ENCODE peak calls at places on chromosomes 2 and 18, in five cellular contexts. X is K562, N is HepG2, R is GM12878, F is HCT116. H is an unnamed sample.

GRCh38 chr18:9832871-9833270 is 52.9 kb upstream of the TXNDC2 start:
- DNase-seq in F (no peak), N (no peak), X (no peak), R (no peak), H (no peak)

GRCh38 chr18:50578030-50578429 is 18.1 kb downstream of the MAPK4 start:
- DNase-seq in R (no peak), X (no peak), N (no peak), F (no peak), H (no peak)

GRCh38 chr18:6210349-6211173 is 204.2 kb downstream of the L3MBTL4 start:
- DNase-seq in N (peak), F (no peak), X (no peak), R (no peak), H (no peak)

GRCh38 chr2:176536739-176537138 is 267.5 kb downstream of the MTX2 start:
- DNase-seq in N (no peak), R (no peak), F (no peak), X (no peak), H (no peak)

GRCh38 chr2:188853307-188853706 is 120.9 kb upstream of the COL3A1 start:
- DNase-seq in N (no peak), F (no peak), X (no peak), R (no peak), H (no peak)

GRCh38 chr2:164657129-164657528 is 35.8 kb upstream of the GRB14 start:
- DNase-seq in R (no peak), X (no peak), F (no peak), N (no peak), H (no peak)

GRCh38 chr18:22428672-22429071 is 11.0 kb upstream of the CTAGE1 start:
- DNase-seq in R (no peak), F (no peak), X (no peak), N (no peak), H (no peak)

GRCh38 chr2:240604939-240605716 is 18.6 kb downstream of the CAPN10 start:
- DNase-seq in F (no peak), R (no peak), N (peak), X (no peak), H (no peak)

DNA sequence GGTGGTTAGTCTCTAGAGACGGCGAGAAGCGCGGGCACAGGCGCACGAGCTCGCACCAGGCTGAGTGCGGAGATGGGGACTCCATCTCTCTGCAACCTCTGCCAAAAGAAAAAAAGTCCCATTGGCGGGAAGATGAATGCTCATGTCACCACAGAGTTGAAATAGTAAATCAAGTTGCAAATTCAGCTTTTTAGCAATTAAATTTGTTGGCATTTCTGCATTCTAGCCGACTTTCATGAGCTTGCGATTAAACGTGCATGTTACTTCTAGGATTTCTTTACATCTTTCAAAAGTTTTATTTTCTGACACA is 584 bp downstream of the CHAC2 start:
- DNase-seq in R (no peak), N (no peak), F (no peak), X (no peak), H (no peak)
- TF ChIP-seq ATF3 in R (no peak), N (no peak), F (no peak), X (no peak), H (no peak)

DNA sequence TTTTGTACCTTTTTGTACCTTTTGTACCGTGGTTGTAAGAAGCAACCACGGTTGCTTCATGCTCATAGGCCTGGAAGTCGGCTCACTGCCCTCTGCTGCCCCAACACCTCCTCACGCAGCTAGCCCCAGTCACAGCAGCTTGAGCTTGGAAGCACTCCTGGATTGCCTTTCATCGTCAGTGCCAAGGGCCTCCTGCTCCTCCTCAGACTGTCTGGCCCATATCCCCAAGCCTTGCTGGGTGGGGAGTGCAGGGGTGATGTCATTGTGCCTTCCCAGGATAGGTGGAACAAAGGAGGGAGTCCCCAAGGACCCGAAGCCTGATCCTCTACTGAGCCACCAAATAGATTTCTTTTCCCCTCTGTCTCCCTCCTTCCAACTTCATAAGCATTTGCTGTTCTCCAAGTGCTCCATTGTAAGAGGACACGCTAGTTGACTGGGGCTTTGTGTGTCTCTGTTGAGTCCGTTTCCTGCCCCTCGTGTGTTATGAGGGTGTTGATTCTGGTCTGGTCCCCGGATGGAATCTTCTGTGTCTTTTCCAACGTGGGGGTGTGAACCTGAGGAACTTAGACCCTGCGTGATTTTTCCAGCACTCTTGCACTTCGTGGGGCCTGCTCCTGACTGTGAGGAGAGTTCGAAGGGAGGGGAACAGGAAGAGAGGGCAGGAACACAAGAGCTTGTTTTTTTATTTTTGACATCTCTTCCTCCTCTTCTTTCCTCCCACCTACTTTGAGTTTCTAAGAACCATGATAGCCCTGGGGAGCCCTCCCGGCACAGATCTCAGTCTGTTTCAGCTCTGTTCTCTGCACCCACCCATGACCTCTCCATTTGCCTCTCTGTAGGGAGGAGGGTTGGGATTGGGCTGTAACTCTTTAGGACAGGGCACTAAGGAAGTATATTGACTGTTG is 127.2 kb upstream of the EML6 start:
- DNase-seq in R (no peak), X (no peak), F (no peak), N (no peak), H (no peak)
- TF ChIP-seq JUND in R (no peak), X (peak), F (no peak), N (no peak), H (no peak)

GRCh38 chr2:36701918-36702317 is 5.4 kb downstream of the VIT start:
- DNase-seq in F (no peak), X (no peak), R (no peak), N (no peak), H (peak)

GRCh38 chr2:36700311-36700710 is 3.8 kb downstream of the VIT start:
- DNase-seq in R (no peak), F (no peak), X (no peak), N (no peak), H (no peak)

GRCh38 chr2:36698978-36699377 is 2.5 kb downstream of the VIT start:
- DNase-seq in X (no peak), F (no peak), N (no peak), R (no peak), H (no peak)

GRCh38 chr2:36702781-36703180 is 6.3 kb downstream of the VIT start:
- DNase-seq in N (no peak), F (no peak), X (no peak), R (no peak), H (no peak)

DNA sequence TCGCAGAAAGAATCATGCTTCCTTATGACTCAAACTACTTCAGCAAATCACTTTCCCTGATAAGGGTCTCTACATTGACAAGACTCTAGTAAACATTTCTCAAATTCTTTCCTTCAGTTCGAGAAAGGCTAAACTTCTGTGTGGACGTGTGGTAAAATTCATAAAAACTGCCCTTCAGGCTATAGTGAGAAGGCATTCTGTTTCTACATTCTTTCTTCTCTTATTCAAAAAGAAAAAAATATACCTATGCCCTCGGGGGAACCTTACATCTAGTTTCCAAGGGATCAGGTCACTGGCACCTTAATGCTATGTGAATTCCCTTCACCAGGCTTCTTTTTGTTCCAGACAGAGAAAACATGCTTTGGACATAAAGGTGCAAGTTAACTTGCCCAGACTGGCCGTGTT is 4.9 kb downstream of the VIT start:
- DNase-seq in F (no peak), R (no peak), X (no peak), N (no peak), H (no peak)
- H3K27ac ChIP-seq in F (no peak), R (no peak), X (no peak), N (no peak), H (no peak)

DNA sequence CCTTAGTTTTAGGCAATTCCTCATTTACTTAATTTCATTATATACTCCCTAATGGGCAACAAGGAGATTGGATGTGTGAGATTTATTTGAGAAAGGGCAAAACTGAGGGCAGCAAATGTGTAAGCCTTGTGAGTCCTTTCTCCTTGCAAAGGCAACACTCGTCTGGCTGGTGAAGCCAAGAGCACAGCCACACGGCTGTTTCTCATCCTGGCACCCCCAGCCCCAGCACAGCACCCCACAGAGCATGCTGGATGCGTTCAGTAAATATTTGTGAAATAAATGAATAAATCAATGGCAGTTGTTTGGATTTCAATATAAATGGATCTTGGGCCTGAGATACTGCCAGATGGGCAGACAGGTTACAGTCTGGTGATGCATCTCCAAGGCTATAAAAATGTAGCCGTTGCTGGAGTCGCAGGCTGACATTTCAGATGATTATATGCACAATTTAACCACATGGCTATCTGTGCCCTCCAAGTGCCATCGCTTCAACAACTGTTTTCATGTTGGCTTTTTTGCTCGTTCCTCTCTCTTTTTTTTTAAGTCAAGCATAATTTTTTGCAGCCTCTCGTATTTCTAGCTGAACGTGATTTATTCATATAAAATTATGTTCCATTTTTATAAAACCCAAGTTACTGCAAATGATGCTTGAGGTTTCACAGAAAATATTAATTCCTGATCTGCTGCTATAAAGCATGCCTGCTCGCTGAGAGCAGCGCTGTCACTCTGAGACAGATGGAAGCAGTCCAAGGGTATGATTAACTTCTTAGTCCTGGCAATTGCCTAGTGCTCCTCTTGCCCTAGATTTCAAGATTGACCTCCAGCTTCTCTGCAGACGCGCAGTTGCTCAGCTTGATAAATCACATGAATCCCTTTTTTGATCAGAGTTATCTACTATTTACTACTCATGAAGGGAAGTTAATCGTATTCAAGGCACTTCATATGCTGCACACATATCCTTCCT is 154.3 kb upstream of the REV1 start:
- DNase-seq in N (no peak), R (no peak), X (no peak), F (no peak), H (no peak)
- TF ChIP-seq ATF3 in N (no peak), R (no peak), X (no peak), F (no peak), H (no peak)

DNA sequence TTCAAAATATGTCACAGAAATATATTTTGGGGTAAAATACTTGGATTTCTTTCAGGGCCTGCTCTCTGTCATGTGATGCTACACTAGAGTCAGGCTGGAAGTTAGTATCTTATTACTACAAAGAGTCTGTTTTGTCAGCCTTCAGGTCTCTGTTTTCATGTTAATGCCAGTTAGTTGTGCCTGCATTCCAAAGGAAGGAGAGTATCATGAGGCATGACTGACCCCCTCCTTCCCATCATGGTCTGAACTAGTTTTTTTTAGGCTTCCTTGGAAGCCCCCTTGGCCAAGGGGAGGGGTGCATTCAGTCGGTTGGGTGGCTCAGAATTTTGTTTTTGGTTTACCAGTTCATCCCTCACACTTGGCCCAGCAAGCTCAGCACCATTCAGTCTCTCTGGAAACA is 318.0 kb downstream of the ALK start:
- DNase-seq in R (no peak), F (no peak), N (no peak), X (no peak), H (peak)
- TF ChIP-seq JUND in R (no peak), F (no peak), N (no peak), X (no peak), H (no peak)

GRCh38 chr2:207437857-207438166 is 92.0 kb upstream of the CREB1 start:
- DNase-seq in R (no peak), F (no peak), N (no peak), X (no peak), H (no peak)
- H3K27ac ChIP-seq in R (no peak), F (no peak), N (no peak), X (no peak), H (no peak)

DNA sequence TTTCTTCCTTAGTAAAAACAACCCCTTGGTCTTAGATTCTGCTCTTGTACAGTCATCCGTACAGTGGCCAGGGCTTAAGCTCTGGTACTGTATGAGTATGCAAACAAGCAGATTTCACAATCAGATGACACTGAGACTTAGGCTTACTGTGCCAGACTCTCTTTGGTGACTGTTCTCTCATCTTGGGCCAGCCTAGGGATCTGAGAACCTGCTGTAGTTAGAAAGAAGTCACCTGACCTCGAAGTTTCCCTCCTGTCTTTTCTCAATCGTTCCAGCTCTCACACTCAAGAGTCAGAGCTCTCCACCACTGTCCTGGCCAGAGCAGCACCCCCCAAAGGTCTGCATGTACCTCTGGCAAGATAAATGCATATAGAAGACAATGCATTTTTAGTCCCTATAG is 63.2 kb downstream of the ZEB2 start:
- DNase-seq in F (no peak), X (no peak), N (no peak), R (no peak), H (no peak)
- TF ChIP-seq ATF3 in F (no peak), X (peak), N (no peak), R (no peak), H (no peak)

GRCh38 chr2:643334-643733 is 33.9 kb downstream of the TMEM18 start:
- DNase-seq in N (no peak), X (no peak), R (no peak), F (no peak), H (peak)
- TF ChIP-seq JUND in N (no peak), X (no peak), R (no peak), F (no peak), H (no peak)

GRCh38 chr2:226701052-226701451 is 98.6 kb downstream of the IRS1 start:
- DNase-seq in R (no peak), N (no peak), X (no peak), F (no peak), H (no peak)
- H3K27ac ChIP-seq in R (no peak), N (no peak), X (no peak), F (peak), H (no peak)

H was measured in H1.